ENCODE peak calls at places on chromosomes 5 and 9, in five cellular contexts. One of them, this sample, is unnamed.

GRCh38 chr5:100576217-100576751 is 41.1 kb downstream of the FAM174A start:
- DNase-seq in GM12864: no peak
- DNase-seq in testis: no peak
- DNase-seq in pancreas: no peak
- DNase-seq in CD4-positive, alpha-beta memory T cell: no peak
- DNase-seq in this sample: no peak

GRCh38 chr9:74570879-74571512 is 73.9 kb downstream of the RORB start:
- DNase-seq in GM12864: no peak
- DNase-seq in CD4-positive, alpha-beta memory T cell: no peak
- DNase-seq in pancreas: no peak
- DNase-seq in testis: peak
- DNase-seq in this sample: no peak

GRCh38 chr5:77168187-77168883 is 42.1 kb upstream of the PDE8B start:
- DNase-seq in CD4-positive, alpha-beta memory T cell: no peak
- DNase-seq in pancreas: peak
- DNase-seq in testis: peak
- DNase-seq in GM12864: no peak
- DNase-seq in this sample: no peak

GRCh38 chr5:132270345-132270685 is 12.8 kb downstream of the PDLIM4 start:
- DNase-seq in GM12864: no peak
- DNase-seq in pancreas: no peak
- DNase-seq in CD4-positive, alpha-beta memory T cell: no peak
- DNase-seq in testis: no peak
- DNase-seq in this sample: no peak

GRCh38 chr5:136279314-136279713 is 86.0 kb downstream of the TRPC7 start:
- DNase-seq in CD4-positive, alpha-beta memory T cell: no peak
- DNase-seq in testis: no peak
- DNase-seq in GM12864: no peak
- DNase-seq in pancreas: no peak
- DNase-seq in this sample: no peak

GRCh38 chr9:87834357-87834756 is 48.3 kb upstream of the SPATA31E1 start:
- DNase-seq in GM12864: no peak
- DNase-seq in testis: no peak
- DNase-seq in CD4-positive, alpha-beta memory T cell: no peak
- DNase-seq in pancreas: no peak
- DNase-seq in this sample: peak

GRCh38 chr5:126365446-126366198 is 57.6 kb upstream of the GRAMD2B start:
- DNase-seq in testis: no peak
- DNase-seq in GM12864: no peak
- DNase-seq in pancreas: no peak
- DNase-seq in CD4-positive, alpha-beta memory T cell: no peak
- DNase-seq in this sample: no peak

GRCh38 chr9:124256517-124257069 is 1.2 kb upstream of the NEK6 start:
- DNase-seq in GM12864: no peak
- DNase-seq in testis: no peak
- DNase-seq in CD4-positive, alpha-beta memory T cell: no peak
- DNase-seq in pancreas: no peak
- DNase-seq in this sample: peak

GRCh38 chr5:50445281-50445949 is 4.3 kb upstream of the EMB start:
- DNase-seq in CD4-positive, alpha-beta memory T cell: peak
- DNase-seq in testis: no peak
- DNase-seq in GM12864: peak
- DNase-seq in pancreas: no peak
- DNase-seq in this sample: no peak
- H3K4me3 ChIP-seq in CD4-positive, alpha-beta memory T cell: peak
- H3K4me3 ChIP-seq in testis: no peak
- H3K4me3 ChIP-seq in GM12864: no peak
- H3K4me3 ChIP-seq in pancreas: no peak
- H3K4me3 ChIP-seq in this sample: no peak

GRCh38 chr9:92966518-92966800 is 19.1 kb downstream of the FGD3 start:
- DNase-seq in testis: no peak
- DNase-seq in GM12864: no peak
- DNase-seq in CD4-positive, alpha-beta memory T cell: no peak
- DNase-seq in pancreas: no peak
- DNase-seq in this sample: no peak

GRCh38 chr9:92964607-92964975 is 17.3 kb downstream of the FGD3 start:
- DNase-seq in testis: no peak
- DNase-seq in GM12864: no peak
- DNase-seq in pancreas: no peak
- DNase-seq in CD4-positive, alpha-beta memory T cell: no peak
- DNase-seq in this sample: no peak

GRCh38 chr9:92963831-92964606 is 16.7 kb downstream of the FGD3 start:
- DNase-seq in pancreas: no peak
- DNase-seq in CD4-positive, alpha-beta memory T cell: peak
- DNase-seq in GM12864: peak
- DNase-seq in testis: no peak
- DNase-seq in this sample: no peak

GRCh38 chr9:92965759-92966517 is 18.6 kb downstream of the FGD3 start:
- DNase-seq in pancreas: no peak
- DNase-seq in testis: no peak
- DNase-seq in GM12864: no peak
- DNase-seq in CD4-positive, alpha-beta memory T cell: no peak
- DNase-seq in this sample: peak

DNA sequence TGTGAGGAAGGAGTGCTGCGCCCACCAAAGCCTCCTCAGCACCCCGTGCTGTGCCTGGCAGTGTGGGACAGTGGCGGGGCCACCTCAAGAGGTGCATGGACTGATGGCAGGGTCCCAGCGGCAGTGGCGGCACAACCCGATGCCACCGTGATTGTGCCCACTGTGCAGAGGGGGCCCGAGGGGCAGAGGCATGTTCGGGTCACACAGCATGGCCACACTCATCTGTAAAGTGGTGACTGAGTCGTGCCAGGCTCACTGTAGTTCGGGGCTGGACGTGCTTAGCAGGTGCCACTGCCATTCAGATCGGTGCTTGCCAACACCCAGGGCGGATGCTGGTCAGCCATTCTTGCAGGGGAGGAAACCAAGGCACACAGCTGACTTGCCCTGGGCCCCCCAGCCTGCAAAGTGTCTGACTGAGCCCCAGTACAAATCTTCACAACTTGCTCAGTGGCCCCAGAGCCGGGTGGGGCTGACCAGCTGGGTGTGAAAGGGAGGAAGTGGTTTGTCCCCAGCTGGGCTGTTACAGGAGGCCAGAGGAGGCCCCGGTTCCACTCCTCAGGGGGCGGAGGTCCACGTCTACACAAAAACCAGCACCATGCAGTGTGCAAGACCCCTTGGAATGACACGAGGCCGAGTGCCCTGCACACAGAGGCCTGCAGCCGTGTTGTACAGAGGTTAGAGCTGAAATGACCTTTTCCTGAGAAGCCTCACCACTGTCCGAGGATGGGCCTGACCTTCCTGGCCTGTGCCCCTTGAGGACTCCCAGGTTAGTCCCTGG is 17.8 kb downstream of the FGD3 start:
- DNase-seq in CD4-positive, alpha-beta memory T cell: no peak
- DNase-seq in GM12864: no peak
- DNase-seq in testis: no peak
- DNase-seq in pancreas: no peak
- DNase-seq in this sample: no peak
- H3K4me3 ChIP-seq in CD4-positive, alpha-beta memory T cell: peak
- H3K4me3 ChIP-seq in GM12864: peak
- H3K4me3 ChIP-seq in testis: no peak
- H3K4me3 ChIP-seq in pancreas: peak
- H3K4me3 ChIP-seq in this sample: no peak

GRCh38 chr5:140881889-140882590 is at the start of gene PCDHA13:
- DNase-seq in GM12864: no peak
- DNase-seq in CD4-positive, alpha-beta memory T cell: no peak
- DNase-seq in testis: peak
- DNase-seq in pancreas: no peak
- DNase-seq in this sample: peak

GRCh38 chr5:140882591-140882899 is 621 bp downstream of the PCDHA13 start:
- DNase-seq in GM12864: no peak
- DNase-seq in pancreas: no peak
- DNase-seq in CD4-positive, alpha-beta memory T cell: no peak
- DNase-seq in testis: peak
- DNase-seq in this sample: peak

GRCh38 chr5:140883927-140884697 is 2.2 kb downstream of the PCDHA13 start:
- DNase-seq in CD4-positive, alpha-beta memory T cell: no peak
- DNase-seq in GM12864: no peak
- DNase-seq in testis: peak
- DNase-seq in pancreas: no peak
- DNase-seq in this sample: peak

GRCh38 chr5:140883373-140883772 is 1.4 kb downstream of the PCDHA13 start:
- DNase-seq in GM12864: no peak
- DNase-seq in testis: peak
- DNase-seq in pancreas: no peak
- DNase-seq in CD4-positive, alpha-beta memory T cell: no peak
- DNase-seq in this sample: peak
- H3K4me3 ChIP-seq in GM12864: no peak
- H3K4me3 ChIP-seq in testis: peak
- H3K4me3 ChIP-seq in pancreas: no peak
- H3K4me3 ChIP-seq in CD4-positive, alpha-beta memory T cell: no peak
- H3K4me3 ChIP-seq in this sample: no peak

DNA sequence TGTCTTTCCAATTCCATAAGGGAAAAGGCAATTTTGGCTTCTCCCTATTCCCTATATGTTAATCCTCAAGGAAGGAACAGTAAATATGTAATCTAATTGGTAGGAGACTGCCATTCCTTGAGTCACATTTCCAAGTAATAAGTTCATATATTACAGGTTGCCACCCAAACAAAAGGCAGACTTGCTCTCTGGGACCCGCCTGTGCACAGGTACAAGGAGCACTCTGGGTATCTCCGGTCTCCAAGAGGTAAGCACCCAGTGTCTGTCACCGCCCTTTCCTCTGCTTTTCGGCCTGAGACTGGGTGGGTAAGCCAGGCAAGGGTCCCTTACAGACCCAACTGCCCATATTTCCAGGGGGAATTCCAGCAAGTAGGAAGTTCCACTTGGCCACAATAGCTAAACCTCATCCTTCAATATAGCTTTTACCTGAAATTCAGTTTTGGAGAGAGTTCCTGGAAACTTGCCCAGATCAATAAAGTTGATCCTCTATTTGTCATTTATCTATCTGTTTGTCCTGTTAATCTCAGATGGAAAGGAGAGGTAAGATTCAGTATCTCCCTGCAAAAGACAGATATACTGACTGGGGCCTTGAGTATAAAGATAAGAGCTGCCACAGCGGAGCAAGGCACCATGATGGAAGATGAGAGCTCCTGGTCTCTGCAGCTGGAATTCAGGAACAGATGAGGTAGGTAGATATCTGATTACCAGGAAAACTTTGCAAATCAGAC is 81.8 kb downstream of the SUSD1 start:
- DNase-seq in GM12864: no peak
- DNase-seq in pancreas: no peak
- DNase-seq in CD4-positive, alpha-beta memory T cell: no peak
- DNase-seq in testis: no peak
- DNase-seq in this sample: no peak
- H3K4me3 ChIP-seq in GM12864: no peak
- H3K4me3 ChIP-seq in pancreas: no peak
- H3K4me3 ChIP-seq in CD4-positive, alpha-beta memory T cell: no peak
- H3K4me3 ChIP-seq in testis: no peak
- H3K4me3 ChIP-seq in this sample: no peak

GRCh38 chr5:157214399-157214798 is 33.8 kb downstream of the ITK start:
- DNase-seq in pancreas: no peak
- DNase-seq in CD4-positive, alpha-beta memory T cell: no peak
- DNase-seq in testis: no peak
- DNase-seq in GM12864: no peak
- DNase-seq in this sample: no peak

GRCh38 chr5:157216395-157217142 is 35.9 kb downstream of the ITK start:
- DNase-seq in pancreas: no peak
- DNase-seq in testis: no peak
- DNase-seq in GM12864: no peak
- DNase-seq in CD4-positive, alpha-beta memory T cell: no peak
- DNase-seq in this sample: no peak

GRCh38 chr5:157215826-157216167 is 35.2 kb downstream of the ITK start:
- DNase-seq in CD4-positive, alpha-beta memory T cell: no peak
- DNase-seq in GM12864: peak
- DNase-seq in testis: no peak
- DNase-seq in pancreas: no peak
- DNase-seq in this sample: no peak

GRCh38 chr5:157213527-157214243 is 33.0 kb downstream of the ITK start:
- DNase-seq in pancreas: no peak
- DNase-seq in testis: no peak
- DNase-seq in CD4-positive, alpha-beta memory T cell: no peak
- DNase-seq in GM12864: no peak
- DNase-seq in this sample: no peak

DNA sequence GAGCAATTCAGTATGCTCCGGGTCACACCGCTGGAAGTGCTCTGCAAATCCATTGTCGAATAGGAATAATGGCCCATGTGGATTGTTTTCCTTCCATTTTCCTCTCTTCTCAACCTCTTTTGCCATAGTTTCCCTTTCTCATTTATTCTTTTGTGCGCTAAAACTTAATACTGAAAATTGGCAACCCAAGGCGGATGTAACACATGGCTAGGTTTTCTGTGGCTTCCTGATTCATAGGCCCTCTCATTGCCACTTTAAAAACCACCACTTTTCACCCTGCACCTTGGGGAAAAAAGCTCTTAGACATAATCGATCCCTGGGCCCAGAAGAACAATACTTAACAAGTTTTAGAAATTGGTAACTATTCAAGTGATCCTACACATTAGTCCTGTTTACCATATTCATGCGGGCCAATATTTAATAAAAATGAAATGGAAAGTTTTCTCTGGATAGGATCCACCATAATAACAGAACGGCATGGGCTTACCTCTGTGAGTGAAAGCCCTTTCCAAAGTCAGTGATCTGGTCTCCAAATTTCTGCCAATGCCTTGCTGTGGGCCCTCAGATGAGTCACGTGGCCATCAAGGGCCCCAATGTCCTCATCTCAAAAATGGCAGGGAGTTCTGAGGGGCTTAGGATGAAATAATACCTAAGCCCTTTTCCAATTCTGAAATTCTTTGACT is 34.6 kb downstream of the ITK start:
- DNase-seq in testis: no peak
- DNase-seq in pancreas: no peak
- DNase-seq in CD4-positive, alpha-beta memory T cell: peak
- DNase-seq in GM12864: no peak
- DNase-seq in this sample: no peak
- H3K4me3 ChIP-seq in testis: no peak
- H3K4me3 ChIP-seq in pancreas: no peak
- H3K4me3 ChIP-seq in CD4-positive, alpha-beta memory T cell: peak
- H3K4me3 ChIP-seq in GM12864: no peak
- H3K4me3 ChIP-seq in this sample: no peak